ENCODE peak calls at places on chromosome 1, in four cellular contexts. L is PC-9, I is endodermal cell, T is neural progenitor cell. Z is an unnamed sample.

GRCh38 chr1:221503268-221503667 is 238.6 kb downstream of the DUSP10 start:
- DNase-seq in L (no peak), I (no peak), T (no peak), Z (no peak)

GRCh38 chr1:69569281-69569970 is 1.7 kb downstream of the LRRC7 start:
- DNase-seq in L (no peak), T (peak; percentile 53), I (peak; percentile 66), Z (no peak)

GRCh38 chr1:228164561-228165371 is 838 bp upstream of the IBA57 start:
- DNase-seq in I (no peak), T (no peak), L (no peak), Z (no peak)

GRCh38 chr1:199279872-199280649 is 641.2 kb downstream of the PTPRC start:
- DNase-seq in L (no peak), T (no peak), I (no peak), Z (no peak)

GRCh38 chr1:67535474-67535873 is 105.3 kb upstream of the SERBP1 start:
- DNase-seq in I (peak; percentile 93), T (peak; percentile 67), L (peak; percentile 69), Z (no peak)

GRCh38 chr1:56814205-56814604 is 5.0 kb downstream of the FYB2 start:
- DNase-seq in T (no peak), L (no peak), I (no peak), Z (no peak)

GRCh38 chr1:50605186-50605875 is 182.1 kb upstream of the DMRTA2 start:
- DNase-seq in L (no peak), I (peak; percentile 57), T (peak; percentile 61), Z (no peak)

GRCh38 chr1:88783145-88783544 is 99.1 kb downstream of the PKN2 start:
- DNase-seq in T (no peak), I (no peak), L (no peak), Z (no peak)

GRCh38 chr1:202144510-202145324 is at the start of gene ARL8A:
- DNase-seq in L (no peak), T (peak; percentile 87), I (peak; percentile 86), Z (peak; percentile 64)

GRCh38 chr1:247857069-247857985 is at the start of gene TRIM58:
- DNase-seq in T (no peak), L (no peak), I (no peak), Z (no peak)

GRCh38 chr1:218344814-218345672 is at the start of gene TGFB2:
- DNase-seq in T (peak; percentile 29), L (peak; percentile 89), I (no peak), Z (no peak)

GRCh38 chr1:116556289-116557006 is 14.4 kb downstream of the CD58 start:
- DNase-seq in T (no peak), L (peak; percentile 91), I (no peak), Z (peak; percentile 72)

GRCh38 chr1:200090252-200091159 is 63.0 kb downstream of the NR5A2 start:
- DNase-seq in L (no peak), T (peak; percentile 26), I (peak; percentile 75), Z (no peak)

GRCh38 chr1:198663996-198664789 is 25.4 kb downstream of the PTPRC start:
- DNase-seq in I (no peak), T (no peak), L (no peak), Z (no peak)

GRCh38 chr1:185917646-185918045 is 183.5 kb downstream of the HMCN1 start:
- DNase-seq in L (no peak), I (peak; percentile 90), T (peak; percentile 56), Z (no peak)

GRCh38 chr1:1451696-1452364 is 2.3 kb downstream of the ATAD3C start:
- DNase-seq in I (no peak), T (no peak), L (no peak), Z (no peak)

GRCh38 chr1:27623327-27624212 is 11.4 kb downstream of the FGR start:
- DNase-seq in L (no peak), T (no peak), I (no peak), Z (no peak)
- H3K4me1 ChIP-seq in L (peaks cover 5% of the 10 kb centered on the region), T (no peaks in the 10 kb centered on the region), I (no peaks in the 10 kb centered on the region), Z (peaks cover 35% of the 10 kb centered on the region)

GRCh38 chr1:24865168-24865567 is 64.9 kb downstream of the RUNX3 start:
- DNase-seq in T (no peak), I (no peak), L (no peak), Z (no peak)
- H3K27me3 ChIP-seq in T (no peaks in the 10 kb centered on the region), I (no peaks in the 10 kb centered on the region), L (no peaks in the 10 kb centered on the region), Z (no peaks in the 10 kb centered on the region)

GRCh38 chr1:77834771-77835334 is 53.6 kb upstream of the NEXN start:
- DNase-seq in I (no peak), L (no peak), T (no peak), Z (no peak)
- H3K27ac ChIP-seq in I (no peak overlapping the region), L (no peak overlapping the region), T (no peak overlapping the region), Z (no peak overlapping the region)

GRCh38 chr1:9723068-9723805 is 71.7 kb downstream of the PIK3CD start:
- DNase-seq in I (no peak), T (no peak), L (no peak), Z (no peak)
- H3K4me1 ChIP-seq in I (no peaks in the 10 kb centered on the region), T (no peaks in the 10 kb centered on the region), L (peaks cover 4% of the 10 kb centered on the region), Z (peaks cover 40% of the 10 kb centered on the region)

GRCh38 chr1:55321947-55322346 is 106.8 kb upstream of the USP24 start:
- DNase-seq in L (peak; percentile 51), T (no peak), I (peak; percentile 13), Z (no peak)

GRCh38 chr1:55318111-55318817 is 103.1 kb upstream of the USP24 start:
- DNase-seq in T (no peak), L (no peak), I (peak; percentile 31), Z (no peak)

GRCh38 chr1:55323760-55324159 is 108.6 kb upstream of the USP24 start:
- DNase-seq in L (no peak), T (no peak), I (peak; percentile 47), Z (no peak)

GRCh38 chr1:55322842-55323241 is 107.7 kb upstream of the USP24 start:
- DNase-seq in T (no peak), I (no peak), L (no peak), Z (no peak)

DNA sequence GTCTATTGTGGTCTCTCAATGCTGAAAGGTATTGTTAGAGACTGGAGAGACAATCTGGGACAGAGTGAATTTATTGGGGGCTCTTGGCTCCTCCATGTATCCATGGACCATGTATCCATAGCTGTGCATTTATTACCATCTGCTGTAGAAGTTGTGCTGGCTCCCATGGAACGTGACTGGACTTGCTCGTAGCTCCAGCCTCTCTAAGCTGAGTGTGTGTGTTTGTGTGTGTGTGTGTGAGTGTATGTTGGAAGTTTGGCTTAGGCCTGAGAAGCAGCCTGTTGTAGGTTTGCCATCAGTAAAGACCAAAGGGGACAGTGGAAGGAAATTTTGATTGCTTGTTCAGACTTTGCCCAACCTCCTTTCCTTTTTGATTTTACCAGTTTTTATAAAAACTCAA is 105.7 kb upstream of the USP24 start:
- DNase-seq in I (peak; percentile 29), L (no peak), T (no peak), Z (no peak)
- H3K27me3 ChIP-seq in I (peaks cover 11% of the 10 kb centered on the region), L (no peaks in the 10 kb centered on the region), T (no peaks in the 10 kb centered on the region), Z (no peaks in the 10 kb centered on the region)